ENCODE peak calls at places on chromosomes 5 and 9, in five cellular contexts. I is colonic mucosa; X is DMS53; N is stimulated activated CD4-positive, alpha-beta T cell treated with anti-CD3 and anti-CD28 coated beads, Interleukin-1b, Interleukin-23, amount 100 ng/mL, for 24 hours; M is lung. E is an unnamed sample.

GRCh38 chr5:121976979-121977378 is 15.2 kb downstream of the SRFBP1 start:
- DNase-seq in I (no peak), X (no peak), N (no peak), M (no peak), E (no peak)

GRCh38 chr5:180990889-180991257 is 2.2 kb downstream of the BTNL3 start:
- DNase-seq in I (peak), X (no peak), N (no peak), M (no peak), E (no peak)

GRCh38 chr5:179696605-179697004 is 2.2 kb upstream of the CANX start:
- DNase-seq in I (no peak), X (peak), N (no peak), M (no peak), E (no peak)

GRCh38 chr5:80414113-80414512 is 6.2 kb downstream of the ZFYVE16 start:
- DNase-seq in I (no peak), X (no peak), N (no peak), M (no peak), E (no peak)

GRCh38 chr5:108321341-108321740 is 60.6 kb downstream of the FBXL17 start:
- DNase-seq in I (no peak), X (no peak), N (no peak), M (no peak), E (no peak)

GRCh38 chr9:68546596-68547390 is 6.1 kb upstream of the TMEM252 start:
- DNase-seq in I (no peak), X (peak), N (no peak), M (no peak), E (no peak)

GRCh38 chr9:109751253-109751652 is 28.7 kb upstream of the PALM2AKAP2 start:
- DNase-seq in I (no peak), X (peak), N (no peak), M (no peak), E (no peak)

GRCh38 chr9:123997665-123998277 is 13.8 kb upstream of the LHX2 start:
- DNase-seq in I (peak), X (peak), N (no peak), M (peak), E (no peak)

GRCh38 chr9:83234541-83234940 is 171.6 kb upstream of the RASEF start:
- DNase-seq in I (no peak), X (no peak), N (no peak), M (no peak), E (no peak)

GRCh38 chr9:76905984-76906861 is at the start of gene PRUNE2:
- DNase-seq in I (peak), X (peak), N (no peak), M (peak), E (no peak)

GRCh38 chr9:99221266-99221622 is 498 bp downstream of the ALG2 start:
- DNase-seq in I (no peak), X (no peak), N (peak), M (no peak), E (no peak)

E was measured in activated naive CD8-positive, alpha-beta T cell treated with anti-CD3 and anti-CD28 coated beads, Interleukin-2, amount 50 U/mL, for 16 hours.